ENCODE peak calls at places on chromosomes 7 and 10, in five cellular contexts. H, E, F, Y and I are unnamed samples.

GRCh38 chr7:87316846-87317545 is 28.5 kb upstream of the CROT start:
- DNase-seq in H (no peak), E (peak; percentile 83), F (no peak), Y (peak; percentile 98), I (no peak)

GRCh38 chr7:16404631-16405030 is 16.7 kb downstream of the CRPPA start:
- DNase-seq in H (no peak), E (no peak), F (no peak), Y (no peak), I (no peak)

GRCh38 chr10:58477122-58477521 is 35.5 kb upstream of the BICC1 start:
- DNase-seq in H (no peak), E (peak; percentile 30), F (no peak), Y (no peak), I (no peak)

GRCh38 chr7:94513565-94513860 is 3.9 kb downstream of the CASD1 start:
- DNase-seq in H (no peak), E (no peak), F (no peak), Y (no peak), I (no peak)

GRCh38 chr10:44992070-44992731 is 8.5 kb upstream of the ZNF22 start:
- DNase-seq in H (peak; percentile 75), E (no peak), F (no peak), Y (no peak), I (no peak)

GRCh38 chr10:19935106-19935505 is 118.9 kb downstream of the PLXDC2 start:
- DNase-seq in H (no peak), E (no peak), F (no peak), Y (no peak), I (no peak)

GRCh38 chr10:120382360-120382759 is 74.7 kb upstream of the PLPP4 start:
- DNase-seq in H (no peak), E (no peak), F (no peak), Y (no peak), I (no peak)

GRCh38 chr7:151242181-151243044 is 6.1 kb downstream of the SMARCD3 start:
- DNase-seq in H (no peak), E (no peak), F (no peak), Y (no peak), I (no peak)

GRCh38 chr7:4700577-4701235 is 18.6 kb downstream of the FOXK1 start:
- DNase-seq in H (no peak), E (no peak), F (peak; percentile 36), Y (peak; percentile 83), I (no peak)

DNA sequence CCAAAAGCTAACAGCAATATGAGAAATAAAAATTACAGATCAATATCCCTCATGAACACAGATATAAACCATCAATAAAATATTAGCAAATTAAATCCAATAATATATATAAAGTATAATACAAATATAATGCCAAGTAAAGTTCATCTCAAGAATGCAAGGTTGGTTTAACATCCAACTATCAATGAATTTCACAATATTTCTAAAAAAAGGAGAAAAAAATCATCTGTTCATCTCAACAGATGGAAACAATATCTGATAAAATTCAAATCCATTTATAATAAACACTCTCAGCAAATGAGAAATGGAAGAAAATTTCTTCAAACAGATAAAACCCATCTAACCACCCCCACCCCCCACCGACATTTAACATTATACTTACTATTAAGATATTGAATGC is 86.9 kb downstream of the SIRT1 start:
- DNase-seq in H (no peak), E (no peak), F (no peak), Y (no peak), I (no peak)
- TF ChIP-seq CTCF in H (no peak), E (no peak), F (no peak), Y (no peak), I (no peak)

DNA sequence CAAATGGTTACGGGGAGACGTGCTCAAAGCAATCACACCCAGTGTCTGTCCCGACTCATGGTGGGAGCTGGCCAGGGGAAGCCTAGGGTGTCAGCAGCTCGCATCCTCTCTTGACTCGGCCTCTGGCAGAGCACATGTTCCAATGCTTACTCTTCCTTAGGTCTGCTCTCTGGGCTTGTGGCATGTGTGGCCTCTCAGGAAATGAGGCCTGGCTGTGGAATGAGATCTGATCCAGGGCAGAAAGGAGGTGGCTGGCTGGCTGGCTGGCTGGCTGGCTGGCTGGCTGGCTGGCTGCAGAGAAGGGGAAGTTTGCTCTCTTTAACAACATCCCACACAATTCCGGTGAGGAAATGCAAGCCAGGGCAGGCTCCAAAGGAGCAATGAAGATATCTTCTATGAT is 153.4 kb downstream of the FANK1 start:
- DNase-seq in H (no peak), E (peak; percentile 65), F (no peak), Y (peak; percentile 83), I (no peak)
- TF ChIP-seq CTCF in H (no peak), E (no peak), F (no peak), Y (no peak), I (no peak)

GRCh38 chr10:12797471-12798262 is 203.8 kb downstream of the CCDC3 start:
- DNase-seq in H (no peak), E (no peak), F (no peak), Y (no peak), I (no peak)

GRCh38 chr10:12799144-12799543 is 202.4 kb downstream of the CCDC3 start:
- DNase-seq in H (no peak), E (no peak), F (no peak), Y (no peak), I (no peak)

GRCh38 chr10:12801214-12802087 is 200.1 kb downstream of the CCDC3 start:
- DNase-seq in H (no peak), E (no peak), F (no peak), Y (peak; percentile 47), I (no peak)

GRCh38 chr10:12799746-12800145 is 201.8 kb downstream of the CCDC3 start:
- DNase-seq in H (no peak), E (no peak), F (no peak), Y (no peak), I (no peak)

GRCh38 chr10:12800302-12800701 is 201.2 kb downstream of the CCDC3 start:
- DNase-seq in H (no peak), E (no peak), F (no peak), Y (no peak), I (no peak)
- TF ChIP-seq CTCF in H (no peak), E (no peak), F (no peak), Y (no peak), I (no peak)

GRCh38 chr10:106175760-106176377 is 988.6 kb downstream of the SORCS1 start:
- DNase-seq in H (no peak), E (no peak), F (no peak), Y (peak; percentile 36), I (no peak)
- TF ChIP-seq CTCF in H (no peak), E (peak; percentile 46), F (no peak), Y (peak; percentile 32), I (peak; percentile 43)

GRCh38 chr10:79072994-79073654 is 4.4 kb downstream of the ZMIZ1 start:
- DNase-seq in H (no peak), E (no peak), F (no peak), Y (no peak), I (no peak)
- TF ChIP-seq CTCF in H (no peak), E (peak; percentile 12), F (no peak), Y (peak; percentile 6), I (no peak)

GRCh38 chr10:49281461-49281860 is 17.5 kb upstream of the C10orf71 start:
- DNase-seq in H (peak; percentile 47), E (no peak), F (no peak), Y (no peak), I (no peak)
- TF ChIP-seq CTCF in H (no peak), E (no peak), F (no peak), Y (no peak), I (peak; percentile 9)

GRCh38 chr7:44244282-44244681 is 43.5 kb downstream of the YKT6 start:
- DNase-seq in H (no peak), E (no peak), F (no peak), Y (no peak), I (peak; percentile 81)
- TF ChIP-seq CTCF in H (peak; percentile 15), E (peak; percentile 46), F (peak; percentile 28), Y (peak; percentile 55), I (peak; percentile 31)